ENCODE peak calls at places on chromosome 19, in seven cellular contexts. U is lower lobe of right lung; X is psoas muscle; W is brain microvascular endothelial cell; K is choroid plexus epithelial cell; S is uterus; T is CD8-positive, alpha-beta T cell. O is an unnamed sample.

GRCh38 chr19:20276011-20276738 is 109.2 kb downstream of the ZNF486 start:
- DNase-seq in U (no peak), X (no peak), W (no peak), K (no peak), S (no peak), T (no peak), O (no peak)

GRCh38 chr19:12953456-12954149 is 3.4 kb downstream of the GADD45GIP1 start:
- DNase-seq in U (no peak), X (no peak), W (no peak), K (no peak), S (no peak), T (no peak), O (no peak)

GRCh38 chr19:57171551-57172081 is 4.3 kb upstream of the DUXA start:
- DNase-seq in U (peak; percentile 49), X (peak; percentile 39), W (peak; percentile 28), K (peak; percentile 61), S (peak; percentile 53), T (peak; percentile 44), O (no peak)

GRCh38 chr19:4368128-4368820 is 24.9 kb downstream of the MPND start:
- DNase-seq in U (peak; percentile 58), X (no peak), W (no peak), K (peak; percentile 27), S (peak; percentile 49), T (no peak), O (no peak)

GRCh38 chr19:53953383-53953782 is 9.4 kb upstream of the CACNG8 start:
- DNase-seq in U (no peak), X (no peak), W (no peak), K (no peak), S (no peak), T (no peak), O (no peak)

GRCh38 chr19:3413796-3414327 is 47.5 kb downstream of the NFIC start:
- DNase-seq in U (no peak), X (no peak), W (no peak), K (no peak), S (no peak), T (no peak), O (no peak)

GRCh38 chr19:14433454-14434156 is 499 bp downstream of the PKN1 start:
- DNase-seq in U (peak; percentile 62), X (no peak), W (no peak), K (no peak), S (peak; percentile 40), T (peak; percentile 61), O (no peak)

GRCh38 chr19:43797118-43797517 is 5.1 kb downstream of the LYPD5 start:
- DNase-seq in U (no peak), X (no peak), W (no peak), K (no peak), S (no peak), T (no peak), O (no peak)

GRCh38 chr19:54158812-54159351 is 639 bp downstream of the LENG1 start:
- DNase-seq in U (no peak), X (no peak), W (no peak), K (peak; percentile 35), S (no peak), T (no peak), O (no peak)

GRCh38 chr19:10998045-10998533 is 37.3 kb downstream of the SMARCA4 start:
- DNase-seq in U (no peak), X (peak; percentile 51), W (peak; percentile 28), K (peak; percentile 85), S (no peak), T (no peak), O (no peak)

GRCh38 chr19:42378225-42378929 is 11.7 kb downstream of the CNFN start:
- DNase-seq in U (no peak), X (no peak), W (no peak), K (no peak), S (no peak), T (no peak), O (no peak)

GRCh38 chr19:7869910-7870511 is 4.2 kb downstream of the PRR36 start:
- DNase-seq in U (peak; percentile 70), X (peak; percentile 55), W (no peak), K (peak; percentile 28), S (peak; percentile 55), T (peak; percentile 45), O (no peak)

GRCh38 chr19:30268601-30269000 is 103.6 kb upstream of the ZNF536 start:
- DNase-seq in U (no peak), X (no peak), W (no peak), K (no peak), S (no peak), T (no peak), O (no peak)

GRCh38 chr19:30752201-30752600 is 380.0 kb downstream of the ZNF536 start:
- DNase-seq in U (no peak), X (no peak), W (no peak), K (no peak), S (no peak), T (no peak), O (no peak)

GRCh38 chr19:23914402-23915286 is at the start of gene ZNF726:
- DNase-seq in U (peak; percentile 88), X (peak; percentile 79), W (peak; percentile 96), K (peak; percentile 97), S (peak; percentile 74), T (peak; percentile 86), O (peak; percentile 75)

GRCh38 chr19:45097776-45098520 is 5.0 kb downstream of the PPP1R37 start:
- DNase-seq in U (no peak), X (peak; percentile 81), W (peak; percentile 94), K (peak; percentile 98), S (peak; percentile 46), T (no peak), O (peak; percentile 93)

GRCh38 chr19:55694241-55694655 is 19.2 kb downstream of the EPN1 start:
- DNase-seq in U (peak; percentile 22), X (no peak), W (no peak), K (no peak), S (no peak), T (no peak), O (no peak)

GRCh38 chr19:45472557-45473365 is 5.0 kb downstream of the FOSB start:
- DNase-seq in U (no peak), X (no peak), W (no peak), K (no peak), S (no peak), T (no peak), O (no peak)

GRCh38 chr19:14114854-14115253 is 2.7 kb downstream of the PRKACA start:
- DNase-seq in U (peak; percentile 82), X (peak; percentile 71), W (no peak), K (peak; percentile 34), S (no peak), T (peak; percentile 43), O (no peak)

GRCh38 chr19:44371815-44372480 is 15.5 kb upstream of the ZNF112 start:
- DNase-seq in U (no peak), X (no peak), W (no peak), K (no peak), S (no peak), T (no peak), O (no peak)

GRCh38 chr19:42412223-42412622 is 15.0 kb downstream of the LIPE start:
- DNase-seq in U (peak; percentile 30), X (no peak), W (no peak), K (no peak), S (no peak), T (no peak), O (no peak)

GRCh38 chr19:11227201-11227886 is 12.1 kb upstream of the ANGPTL8 start:
- DNase-seq in U (no peak), X (no peak), W (no peak), K (peak; percentile 13), S (no peak), T (no peak), O (no peak)

GRCh38 chr19:19321143-19321577 is 531 bp downstream of the MAU2 start:
- DNase-seq in U (no peak), X (no peak), W (no peak), K (peak; percentile 27), S (no peak), T (no peak), O (no peak)

GRCh38 chr19:2798733-2799132 is 13.4 kb downstream of the THOP1 start:
- DNase-seq in U (no peak), X (peak; percentile 46), W (no peak), K (no peak), S (no peak), T (no peak), O (no peak)

GRCh38 chr19:5369962-5370367 is 29.4 kb upstream of the PTPRS start:
- DNase-seq in U (peak; percentile 50), X (peak; percentile 18), W (peak; percentile 35), K (peak; percentile 56), S (peak; percentile 17), T (peak; percentile 36), O (no peak)
- H3K4me3 ChIP-seq in U (no peak overlapping the region), X (no peak overlapping the region), W (no peak overlapping the region), K (no peak overlapping the region), S (no peak overlapping the region), T (no peak overlapping the region), O (no peak overlapping the region)

DNA sequence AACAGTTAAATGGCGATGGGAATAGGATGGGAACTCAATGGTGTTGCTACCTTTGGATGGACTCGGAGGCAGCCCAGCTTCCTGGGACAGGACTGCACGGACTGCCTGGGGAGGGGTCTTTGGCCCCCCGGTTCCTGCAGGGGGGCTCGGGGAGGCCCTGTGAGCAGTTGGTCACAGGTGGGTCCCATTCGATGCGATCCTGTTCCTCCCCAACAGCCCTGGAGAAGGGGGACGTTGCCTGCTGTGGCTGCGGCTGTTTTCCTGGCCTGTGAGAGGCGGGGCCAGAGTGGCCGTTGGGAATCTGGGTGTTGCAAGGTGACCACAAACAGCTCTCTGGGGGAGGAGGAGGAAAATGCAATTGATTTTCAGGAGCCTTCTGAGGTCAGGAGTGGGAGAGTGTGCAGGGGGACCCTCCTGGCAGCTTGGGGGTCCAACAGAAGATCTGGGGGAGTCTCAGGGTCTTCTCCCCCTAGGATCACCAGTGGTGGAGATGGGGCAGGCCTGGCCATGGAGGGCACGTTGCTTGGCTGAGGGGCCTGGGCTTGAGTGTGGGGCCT is 1.9 kb upstream of the PLPPR3 start:
- DNase-seq in U (no peak), X (no peak), W (no peak), K (no peak), S (no peak), T (no peak), O (no peak)
- TF ChIP-seq CTCF in U (no peak), X (no peak), W (no peak), K (no peak), S (no peak), T (no peak), O (no peak)

GRCh38 chr19:40806385-40807146 is 7.6 kb downstream of the EGLN2 start:
- DNase-seq in U (peak; percentile 83), X (peak; percentile 84), W (peak; percentile 97), K (peak; percentile 99), S (peak; percentile 84), T (peak; percentile 81), O (no peak)
- H3K4me3 ChIP-seq in U (peak overlapping the region; percentile 28), X (peak overlapping the region; percentile 22), W (peak overlapping the region; percentile 24), K (peak overlapping the region; percentile 22), S (no peak overlapping the region), T (peak overlapping the region; percentile 35), O (no peak overlapping the region)

DNA sequence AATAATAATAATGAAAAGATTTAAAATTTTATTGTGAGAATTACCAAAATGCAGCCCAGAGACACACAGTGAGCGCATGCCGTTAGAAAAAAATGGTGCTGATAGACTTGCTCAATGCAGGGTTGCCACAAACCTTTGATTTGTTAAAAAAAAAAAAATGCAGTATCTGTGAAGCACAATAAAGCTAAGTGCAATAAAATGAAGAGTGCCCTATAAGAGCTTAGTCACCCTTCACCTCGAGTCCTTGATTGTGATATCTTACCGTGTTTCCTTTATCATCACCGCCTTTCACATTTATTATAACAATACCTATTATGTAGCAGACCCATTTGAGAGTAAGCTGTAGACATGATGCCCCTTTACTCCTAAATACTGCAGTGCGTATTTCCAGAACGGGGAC is 83.2 kb downstream of the SLC6A16 start:
- DNase-seq in U (no peak), X (no peak), W (no peak), K (no peak), S (no peak), T (no peak), O (no peak)
- TF ChIP-seq CTCF in U (no peak), X (no peak), W (no peak), K (no peak), S (no peak), T (no peak), O (no peak)

GRCh38 chr19:16327501-16327900 is 2.9 kb downstream of the KLF2 start:
- DNase-seq in U (no peak), X (no peak), W (no peak), K (no peak), S (no peak), T (peak; percentile 38), O (no peak)
- H3K4me3 ChIP-seq in U (peak overlapping the region; percentile 82), X (peak overlapping the region; percentile 80), W (peak overlapping the region; percentile 12), K (peak overlapping the region; percentile 2), S (peak overlapping the region; percentile 98), T (peak overlapping the region; percentile 87), O (no peak overlapping the region)

O was measured in epithelial cell of proximal tubule.